ENCODE peak calls at places on chromosomes 4 and X, in seven cellular contexts. C is nephron progenitor cell; N is midbrain; E is EH; S is AG10803; H is COR-L47; L is stimulated activated CD8-positive, alpha-beta memory T cell treated with anti-CD3 and anti-CD28 coated beads, Interleukin-7, amount 100 ng/mL, for 24 hours. X is an unnamed sample.

GRCh38 chr4:185467101-185467500 is 4.4 kb downstream of the CCDC110 start:
- DNase-seq in H (no peak), S (no peak), C (no peak), L (no peak), N (no peak), E (no peak), X (no peak)

GRCh38 chrX:110410598-110410997 is 52.0 kb downstream of the RTL9 start:
- DNase-seq in N (no peak), C (no peak), E (no peak), L (no peak), H (no peak), S (no peak), X (no peak)

GRCh38 chr4:127936974-127937373 is 28.0 kb downstream of the MFSD8 start:
- DNase-seq in H (no peak), E (peak; percentile 64), L (no peak), C (no peak), N (no peak), S (peak; percentile 33), X (peak; percentile 52)

GRCh38 chr4:83170952-83171399 is 56.4 kb upstream of the PLAC8 start:
- DNase-seq in N (no peak), E (no peak), L (no peak), C (no peak), H (no peak), S (no peak), X (no peak)

GRCh38 chr4:69984030-69984443 is 11.7 kb upstream of the STATH start:
- DNase-seq in S (no peak), H (peak; percentile 63), C (no peak), L (no peak), E (no peak), N (no peak), X (no peak)

GRCh38 chr4:21769404-21770147 is 179.0 kb downstream of the KCNIP4 start:
- DNase-seq in E (peak; percentile 84), C (no peak), H (no peak), L (no peak), S (peak; percentile 26), N (no peak), X (peak; percentile 23)

GRCh38 chr4:8221476-8221875 is 22.4 kb downstream of the SH3TC1 start:
- DNase-seq in N (peak; percentile 57), L (no peak), H (no peak), E (peak; percentile 73), C (no peak), S (peak; percentile 79), X (peak; percentile 35)

GRCh38 chrX:3384330-3384729 is 37.9 kb upstream of the MXRA5 start:
- DNase-seq in N (no peak), E (peak; percentile 63), L (no peak), H (no peak), C (no peak), S (peak; percentile 40), X (peak; percentile 11)

GRCh38 chrX:130139474-130140201 is 26.0 kb downstream of the AIFM1 start:
- DNase-seq in L (no peak), H (no peak), E (no peak), S (no peak), C (no peak), N (no peak), X (no peak)

GRCh38 chrX:129632443-129632842 is 22.3 kb downstream of the APLN start:
- DNase-seq in C (no peak), N (no peak), S (peak; percentile 36), E (no peak), L (no peak), H (peak; percentile 9), X (peak; percentile 14)

GRCh38 chr4:140037353-140038030 is 116.5 kb downstream of the MAML3 start:
- DNase-seq in C (no peak), L (no peak), E (peak; percentile 91), N (no peak), H (peak; percentile 23), S (peak; percentile 79), X (peak; percentile 65)

GRCh38 chrX:117996918-117997480 is 119.6 kb downstream of the KLHL13 start:
- DNase-seq in E (no peak), H (no peak), L (no peak), C (no peak), N (no peak), S (no peak), X (no peak)

GRCh38 chrX:87327267-87327666 is 190.3 kb upstream of the KLHL4 start:
- DNase-seq in E (no peak), L (no peak), N (no peak), S (no peak), C (no peak), H (no peak), X (no peak)

GRCh38 chr4:8353912-8354453 is 84.4 kb downstream of the HTRA3 start:
- DNase-seq in E (peak; percentile 80), N (no peak), S (peak; percentile 50), L (no peak), C (no peak), H (no peak), X (no peak)

GRCh38 chr4:145709843-145710242 is 29.9 kb downstream of the C4orf51 start:
- DNase-seq in E (peak; percentile 92), S (peak; percentile 96), N (no peak), C (no peak), H (peak; percentile 47), L (no peak), X (peak; percentile 81)

GRCh38 chr4:56314207-56314915 is 72.9 kb downstream of the AASDH start:
- DNase-seq in N (no peak), C (no peak), H (no peak), L (no peak), E (no peak), S (no peak), X (no peak)

GRCh38 chr4:90246841-90247240 is 119.6 kb downstream of the CCSER1 start:
- DNase-seq in E (no peak), N (no peak), L (no peak), H (no peak), C (no peak), S (no peak), X (no peak)

GRCh38 chr4:4417886-4418285 is 31.0 kb downstream of the NSG1 start:
- DNase-seq in L (no peak), C (no peak), N (no peak), H (no peak), E (no peak), S (no peak), X (no peak)

GRCh38 chr4:38717604-38718003 is 53.6 kb downstream of the KLF3 start:
- DNase-seq in N (no peak), S (peak; percentile 91), C (no peak), H (no peak), E (peak; percentile 85), L (no peak), X (peak; percentile 66)

GRCh38 chr4:5890063-5890727 is 2.7 kb downstream of the CRMP1 start:
- DNase-seq in N (peak; percentile 75), L (no peak), E (no peak), C (peak; percentile 83), S (no peak), H (peak; percentile 86), X (no peak)

GRCh38 chr4:122921971-122922876 is at the start of gene NUDT6:
- DNase-seq in L (peak; percentile 4), N (peak; percentile 82), S (peak; percentile 69), E (peak; percentile 78), C (peak; percentile 71), H (peak; percentile 48), X (peak; percentile 77)

X was measured in GM03348.